ENCODE peak calls at places on chromosomes 4 and X, in five cellular contexts. One of them, this sample, is unnamed. For H3K9me3, the result is how much of the 10 kb centered on the place peaks cover.

GRCh38 chr4:89590102-89590501 is 246.9 kb downstream of the SNCA start:
- DNase-seq in H9: no peak
- DNase-seq in SK-N-SH: no peak
- DNase-seq in fibroblast of lung: no peak
- DNase-seq in endothelial cell of umbilical vein: no peak
- DNase-seq in this sample: peak

GRCh38 chr4:80252953-80253352 is 13.5 kb upstream of the FGF5 start:
- DNase-seq in H9: no peak
- DNase-seq in SK-N-SH: no peak
- DNase-seq in fibroblast of lung: no peak
- DNase-seq in endothelial cell of umbilical vein: no peak
- DNase-seq in this sample: no peak

GRCh38 chr4:174437324-174437723 is 85.0 kb downstream of the HPGD start:
- DNase-seq in H9: no peak
- DNase-seq in SK-N-SH: no peak
- DNase-seq in fibroblast of lung: peak
- DNase-seq in endothelial cell of umbilical vein: peak
- DNase-seq in this sample: no peak

GRCh38 chr4:155403886-155404285 is 27.1 kb upstream of the MAP9 start:
- DNase-seq in H9: no peak
- DNase-seq in SK-N-SH: peak
- DNase-seq in fibroblast of lung: peak
- DNase-seq in endothelial cell of umbilical vein: peak
- DNase-seq in this sample: no peak

GRCh38 chrX:1336331-1337143 is at the start of gene IL3RA:
- DNase-seq in H9: no peak
- DNase-seq in SK-N-SH: no peak
- DNase-seq in fibroblast of lung: no peak
- DNase-seq in endothelial cell of umbilical vein: peak
- DNase-seq in this sample: no peak

GRCh38 chrX:39705299-39705698 is 392.5 kb downstream of the BCOR start:
- DNase-seq in H9: no peak
- DNase-seq in SK-N-SH: no peak
- DNase-seq in fibroblast of lung: peak
- DNase-seq in endothelial cell of umbilical vein: peak
- DNase-seq in this sample: peak

GRCh38 chr4:164383187-164384181 is 370.4 kb upstream of the SMIM31 start:
- DNase-seq in H9: peak
- DNase-seq in SK-N-SH: peak
- DNase-seq in fibroblast of lung: peak
- DNase-seq in endothelial cell of umbilical vein: no peak
- DNase-seq in this sample: peak

GRCh38 chrX:27583976-27584375 is 6.2 kb upstream of the DCAF8L2 start:
- DNase-seq in H9: no peak
- DNase-seq in SK-N-SH: no peak
- DNase-seq in fibroblast of lung: peak
- DNase-seq in endothelial cell of umbilical vein: no peak
- DNase-seq in this sample: no peak

GRCh38 chrX:45134303-45134702 is 66.4 kb downstream of the DIPK2B start:
- DNase-seq in H9: no peak
- DNase-seq in SK-N-SH: no peak
- DNase-seq in fibroblast of lung: peak
- DNase-seq in endothelial cell of umbilical vein: no peak
- DNase-seq in this sample: no peak

GRCh38 chr4:2729533-2729875 is 26.6 kb downstream of the TNIP2 start:
- DNase-seq in H9: no peak
- DNase-seq in SK-N-SH: no peak
- DNase-seq in fibroblast of lung: no peak
- DNase-seq in endothelial cell of umbilical vein: no peak
- DNase-seq in this sample: no peak

GRCh38 chr4:19748911-19749473 is 502.7 kb upstream of the SLIT2 start:
- DNase-seq in H9: no peak
- DNase-seq in SK-N-SH: no peak
- DNase-seq in fibroblast of lung: peak
- DNase-seq in endothelial cell of umbilical vein: no peak
- DNase-seq in this sample: no peak

GRCh38 chrX:37926700-37927099 is 79.3 kb upstream of the DYNLT3 start:
- DNase-seq in H9: no peak
- DNase-seq in SK-N-SH: peak
- DNase-seq in fibroblast of lung: peak
- DNase-seq in endothelial cell of umbilical vein: peak
- DNase-seq in this sample: no peak

GRCh38 chr4:65597697-65598096 is 72.6 kb downstream of the EPHA5 start:
- DNase-seq in H9: no peak
- DNase-seq in SK-N-SH: no peak
- DNase-seq in fibroblast of lung: peak
- DNase-seq in endothelial cell of umbilical vein: no peak
- DNase-seq in this sample: no peak

GRCh38 chrX:68808686-68809357 is 20.0 kb upstream of the EFNB1 start:
- DNase-seq in H9: peak
- DNase-seq in SK-N-SH: peak
- DNase-seq in fibroblast of lung: no peak
- DNase-seq in endothelial cell of umbilical vein: no peak
- DNase-seq in this sample: peak

GRCh38 chr4:373062-373839 is 35.6 kb downstream of the ZNF141 start:
- DNase-seq in H9: no peak
- DNase-seq in SK-N-SH: no peak
- DNase-seq in fibroblast of lung: no peak
- DNase-seq in endothelial cell of umbilical vein: no peak
- DNase-seq in this sample: no peak
- H3K9me3 ChIP-seq in H9: half or more
- H3K9me3 ChIP-seq in SK-N-SH: half or more
- H3K9me3 ChIP-seq in fibroblast of lung: under half
- H3K9me3 ChIP-seq in endothelial cell of umbilical vein: under half
- H3K9me3 ChIP-seq in this sample: half or more

DNA sequence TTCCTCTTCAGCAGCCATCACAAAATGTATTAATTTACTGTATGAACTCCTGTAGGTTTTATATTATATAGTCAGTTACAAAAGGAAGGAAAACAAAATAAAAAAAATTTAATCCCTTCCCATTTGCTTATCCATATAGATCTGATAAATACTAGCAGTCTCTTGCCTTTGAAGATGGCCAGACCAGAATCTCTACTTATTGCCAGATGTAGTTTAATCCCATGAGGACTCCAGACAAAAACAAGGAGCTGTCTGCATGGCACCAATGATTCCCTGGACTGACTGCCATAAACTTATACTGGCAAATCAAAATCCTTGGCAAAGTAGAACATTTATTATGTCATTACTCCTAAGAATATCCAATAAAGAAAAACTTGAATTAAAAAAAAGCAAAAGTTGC is 223.3 kb upstream of the MAB21L2 start:
- DNase-seq in H9: no peak
- DNase-seq in SK-N-SH: peak
- DNase-seq in fibroblast of lung: no peak
- DNase-seq in endothelial cell of umbilical vein: no peak
- DNase-seq in this sample: no peak
- TF ChIP-seq CTCF in H9: no peak
- TF ChIP-seq CTCF in SK-N-SH: no peak
- TF ChIP-seq CTCF in fibroblast of lung: no peak
- TF ChIP-seq CTCF in endothelial cell of umbilical vein: no peak
- TF ChIP-seq CTCF in this sample: no peak

GRCh38 chr4:4472344-4472958 is 69.4 kb downstream of the STX18 start:
- DNase-seq in H9: no peak
- DNase-seq in SK-N-SH: no peak
- DNase-seq in fibroblast of lung: peak
- DNase-seq in endothelial cell of umbilical vein: no peak
- DNase-seq in this sample: no peak

GRCh38 chr4:4477796-4478195 is 64.1 kb downstream of the STX18 start:
- DNase-seq in H9: no peak
- DNase-seq in SK-N-SH: no peak
- DNase-seq in fibroblast of lung: peak
- DNase-seq in endothelial cell of umbilical vein: no peak
- DNase-seq in this sample: no peak

GRCh38 chr4:4477391-4477790 is 64.5 kb downstream of the STX18 start:
- DNase-seq in H9: no peak
- DNase-seq in SK-N-SH: no peak
- DNase-seq in fibroblast of lung: peak
- DNase-seq in endothelial cell of umbilical vein: peak
- DNase-seq in this sample: no peak

GRCh38 chr4:4471195-4471594 is 70.7 kb downstream of the STX18 start:
- DNase-seq in H9: no peak
- DNase-seq in SK-N-SH: no peak
- DNase-seq in fibroblast of lung: no peak
- DNase-seq in endothelial cell of umbilical vein: no peak
- DNase-seq in this sample: no peak

DNA sequence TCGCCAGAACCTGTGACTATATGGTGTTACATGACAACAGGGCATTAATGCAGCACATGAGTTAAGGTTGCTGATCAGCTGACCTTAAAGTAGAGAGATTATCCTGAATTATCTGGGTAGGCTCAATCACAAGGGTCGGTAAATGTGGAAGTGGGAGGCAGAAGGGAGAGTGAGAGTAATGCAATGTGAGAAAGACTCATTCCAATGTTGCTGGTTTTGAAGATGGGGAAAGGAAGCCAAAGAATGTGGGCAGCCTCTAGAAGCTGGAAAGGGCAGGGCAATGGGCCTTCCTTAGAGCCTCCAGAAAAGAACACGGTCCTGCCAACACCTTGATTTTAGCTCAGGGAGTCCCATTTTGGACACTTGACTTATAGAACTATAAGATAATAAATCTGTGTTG is 67.4 kb downstream of the STX18 start:
- DNase-seq in H9: no peak
- DNase-seq in SK-N-SH: no peak
- DNase-seq in fibroblast of lung: peak
- DNase-seq in endothelial cell of umbilical vein: no peak
- DNase-seq in this sample: no peak
- H3K9ac ChIP-seq in H9: no peak
- H3K9ac ChIP-seq in SK-N-SH: no peak
- H3K9ac ChIP-seq in fibroblast of lung: no peak
- H3K9ac ChIP-seq in endothelial cell of umbilical vein: no peak
- H3K9ac ChIP-seq in this sample: no peak

DNA sequence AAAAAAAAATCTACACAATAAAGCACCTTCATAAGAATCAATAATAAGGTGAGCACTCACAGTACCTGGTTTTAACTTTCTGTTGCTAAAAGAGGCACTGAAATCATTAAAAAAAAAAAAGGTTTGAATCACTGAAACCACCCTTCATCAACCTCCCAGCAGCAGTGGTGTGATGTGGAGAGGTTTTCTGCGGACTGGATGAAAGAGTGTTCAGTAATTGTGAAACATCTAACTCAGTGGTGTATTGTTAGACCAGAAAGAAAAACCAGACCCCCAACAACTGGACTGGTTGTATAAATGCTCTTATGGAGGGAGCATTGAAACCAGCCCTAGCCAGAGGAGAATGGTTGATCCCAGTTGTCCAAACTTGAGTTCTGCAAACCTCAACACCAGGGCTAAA is 63.2 kb downstream of the SPIN3 start:
- DNase-seq in H9: no peak
- DNase-seq in SK-N-SH: no peak
- DNase-seq in fibroblast of lung: no peak
- DNase-seq in endothelial cell of umbilical vein: no peak
- DNase-seq in this sample: no peak
- H3K9me3 ChIP-seq in H9: under half
- H3K9me3 ChIP-seq in SK-N-SH: under half
- H3K9me3 ChIP-seq in fibroblast of lung: under half
- H3K9me3 ChIP-seq in endothelial cell of umbilical vein: under half
- H3K9me3 ChIP-seq in this sample: under half

DNA sequence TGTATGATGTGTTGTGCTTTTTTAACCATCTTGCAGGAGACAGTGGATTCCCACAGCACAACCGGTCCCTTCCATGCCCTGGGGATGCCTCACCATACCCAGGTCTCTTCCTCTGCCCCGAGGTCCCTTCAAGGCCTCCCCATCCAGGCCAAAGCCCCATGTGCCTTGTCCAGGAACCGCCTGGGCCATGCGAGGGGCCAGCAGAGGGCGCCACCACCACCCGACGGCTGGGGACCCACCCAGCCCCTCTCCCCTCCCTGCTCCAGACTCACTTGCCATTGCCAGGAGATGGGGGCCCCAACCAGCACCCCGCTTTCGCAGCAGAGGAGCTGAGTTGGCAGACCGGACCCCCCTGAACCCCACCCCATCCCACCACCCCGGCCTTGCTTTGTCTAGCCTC is 485.5 kb downstream of the TRAM1L1 start:
- DNase-seq in H9: peak
- DNase-seq in SK-N-SH: no peak
- DNase-seq in fibroblast of lung: no peak
- DNase-seq in endothelial cell of umbilical vein: no peak
- DNase-seq in this sample: peak
- TF ChIP-seq CTCF in H9: peak
- TF ChIP-seq CTCF in SK-N-SH: no peak
- TF ChIP-seq CTCF in fibroblast of lung: no peak
- TF ChIP-seq CTCF in endothelial cell of umbilical vein: no peak
- TF ChIP-seq CTCF in this sample: peak

DNA sequence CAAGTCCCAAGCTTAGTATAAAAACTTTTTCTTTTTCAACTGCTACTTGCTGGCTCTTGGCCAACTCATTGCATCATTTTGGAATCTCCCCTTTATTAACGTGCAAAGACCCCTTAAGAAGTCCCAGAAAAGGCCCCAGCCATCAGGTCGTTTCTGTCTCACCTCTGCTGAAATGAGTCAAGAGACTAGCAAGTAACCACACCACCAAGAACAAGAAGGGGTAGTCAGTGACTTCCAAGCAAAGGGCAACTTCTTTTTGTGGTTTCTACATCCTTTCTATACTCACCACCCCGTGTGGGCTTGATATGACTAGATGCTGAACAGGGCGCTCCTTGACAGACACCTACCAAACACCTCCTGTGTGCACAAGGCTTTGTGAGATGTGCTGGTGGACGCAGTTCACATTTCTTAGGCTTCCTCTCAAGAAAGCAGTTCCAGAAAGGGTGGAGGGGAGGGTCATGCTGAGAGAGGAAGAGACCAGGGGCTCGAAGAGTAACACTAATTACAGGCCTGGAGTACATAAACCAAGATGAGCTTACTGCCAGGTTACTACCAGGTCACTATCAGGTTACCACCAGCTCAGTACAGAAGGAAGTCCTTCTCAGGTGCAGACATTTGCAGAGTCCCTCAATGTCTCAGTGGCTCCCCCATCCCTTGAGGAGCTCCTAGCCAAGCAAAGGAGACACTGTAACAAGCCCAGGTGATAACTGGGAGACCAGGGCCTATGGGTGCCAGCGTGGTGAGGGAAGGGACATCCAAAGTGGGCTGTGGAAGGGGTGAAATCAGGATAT is 19.3 kb downstream of the JAKMIP1 start:
- DNase-seq in H9: no peak
- DNase-seq in SK-N-SH: no peak
- DNase-seq in fibroblast of lung: no peak
- DNase-seq in endothelial cell of umbilical vein: no peak
- DNase-seq in this sample: no peak
- H3K9ac ChIP-seq in H9: no peak
- H3K9ac ChIP-seq in SK-N-SH: no peak
- H3K9ac ChIP-seq in fibroblast of lung: no peak
- H3K9ac ChIP-seq in endothelial cell of umbilical vein: no peak
- H3K9ac ChIP-seq in this sample: no peak

This sample was measured in endodermal cell.